ENCODE peak calls at places on chromosomes 7 and 10, in four cellular contexts. J is BJ; A is stimulated activated CD8-positive, alpha-beta memory T cell treated with anti-CD3 and anti-CD28 coated beads, Interleukin-2, amount 100 ng/mL, for 48 hours; S is NB4. K is an unnamed sample.

GRCh38 chr7:23713285-23714235 is 3.5 kb downstream of the STK31 start:
- DNase-seq in J (peak; percentile 31), A (no peak), S (no peak), K (peak; percentile 3)

GRCh38 chr7:76515999-76516443 is 5.7 kb downstream of the UPK3B start:
- DNase-seq in S (peak; percentile 65), A (no peak), J (no peak), K (no peak)

GRCh38 chr10:81570878-81571794 is 303.9 kb upstream of the NRG3 start:
- DNase-seq in J (no peak), S (no peak), A (no peak), K (no peak)

GRCh38 chr10:29881336-29881751 is 178.0 kb downstream of the JCAD start:
- DNase-seq in S (no peak), A (no peak), J (no peak), K (no peak)

GRCh38 chr7:105238198-105238765 is 150.4 kb downstream of the SRPK2 start:
- DNase-seq in A (no peak), S (no peak), J (no peak), K (no peak)

GRCh38 chr10:101062231-101063161 is 707 bp downstream of the KAZALD1 start:
- DNase-seq in J (no peak), S (peak; percentile 89), A (peak; percentile 56), K (no peak)

GRCh38 chr7:12820777-12821176 is 133.3 kb downstream of the ARL4A start:
- DNase-seq in A (no peak), S (no peak), J (no peak), K (no peak)

GRCh38 chr7:4841836-4842235 is 20.0 kb downstream of the PAPOLB start:
- DNase-seq in J (no peak), S (no peak), A (no peak), K (no peak)

GRCh38 chr10:103528551-103528950 is 35.0 kb downstream of the NEURL1 start:
- DNase-seq in J (no peak), A (no peak), S (no peak), K (no peak)

GRCh38 chr10:132446661-132447445 is 49.9 kb downstream of the PWWP2B start:
- DNase-seq in S (peak; percentile 95), J (no peak), A (peak; percentile 68), K (no peak)

GRCh38 chr10:133273534-133274143 is 3.0 kb downstream of the ADAM8 start:
- DNase-seq in J (no peak), S (no peak), A (no peak), K (no peak)

GRCh38 chr10:27247037-27247436 is 6.4 kb upstream of the ACBD5 start:
- DNase-seq in A (no peak), S (no peak), J (no peak), K (no peak)

GRCh38 chr7:35992436-35992835 is 160.6 kb upstream of the EEPD1 start:
- DNase-seq in S (no peak), A (no peak), J (no peak), K (no peak)

GRCh38 chr10:23345861-23346260 is 1.3 kb upstream of the C10orf67 start:
- DNase-seq in S (no peak), J (peak; percentile 3), A (no peak), K (peak; percentile 9)

GRCh38 chr7:70953388-70953787 is 178.6 kb upstream of the GALNT17 start:
- DNase-seq in J (no peak), S (no peak), A (no peak), K (no peak)

GRCh38 chr7:25926009-25926408 is 226.0 kb upstream of the NFE2L3 start:
- DNase-seq in J (no peak), A (no peak), S (peak; percentile 96), K (peak; percentile 18)

GRCh38 chr7:131112431-131112830 is 215.2 kb upstream of the MKLN1 start:
- DNase-seq in S (no peak), A (no peak), J (no peak), K (no peak)

GRCh38 chr7:131843862-131844261 is 287.4 kb upstream of the PODXL start:
- DNase-seq in S (no peak), J (no peak), A (no peak), K (peak; percentile 3)

GRCh38 chr10:73366381-73367298 is 8.0 kb upstream of the CFAP70 start:
- DNase-seq in A (no peak), S (peak; percentile 20), J (no peak), K (no peak)

GRCh38 chr7:108613147-108613948 is 43.7 kb downstream of the DNAJB9 start:
- DNase-seq in A (no peak), S (peak; percentile 56), J (no peak), K (no peak)

GRCh38 chr7:70771447-70771846 is 360.5 kb upstream of the GALNT17 start:
- DNase-seq in A (no peak), J (no peak), S (no peak), K (no peak)

GRCh38 chr7:113730309-113730955 is 188.4 kb downstream of the PPP1R3A start:
- DNase-seq in S (no peak), J (no peak), A (no peak), K (peak; percentile 56)

GRCh38 chr7:77950548-77950947 is 152.0 kb downstream of the PHTF2 start:
- DNase-seq in J (no peak), A (no peak), S (no peak), K (no peak)

GRCh38 chr10:27959093-27959715 is 39.7 kb downstream of the ODAD2 start:
- DNase-seq in A (no peak), S (no peak), J (no peak), K (peak; percentile 30)

GRCh38 chr10:13993169-13993568 is 337.6 kb downstream of the FRMD4A start:
- DNase-seq in A (no peak), S (no peak), J (no peak), K (peak; percentile 54)